ENCODE peak calls at places on chromosomes 5 and 9, in five cellular contexts. One of them, this sample, is unnamed.

GRCh38 chr5:154461531-154461930 is 15.7 kb downstream of the SAP30L start:
- DNase-seq in Kasumi-1: no peak
- DNase-seq in MM.1S: no peak
- DNase-seq in KG1: no peak
- DNase-seq in M059J: no peak
- DNase-seq in this sample: no peak

GRCh38 chr5:139565411-139566305 is 4.5 kb downstream of the UBE2D2 start:
- DNase-seq in KG1: peak
- DNase-seq in M059J: peak
- DNase-seq in MM.1S: peak
- DNase-seq in Kasumi-1: peak
- DNase-seq in this sample: peak

GRCh38 chr9:99019523-99020331 is 76.0 kb downstream of the COL15A1 start:
- DNase-seq in MM.1S: no peak
- DNase-seq in KG1: no peak
- DNase-seq in M059J: peak
- DNase-seq in Kasumi-1: no peak
- DNase-seq in this sample: no peak

GRCh38 chr9:3809724-3810123 is 283.9 kb upstream of the RFX3 start:
- DNase-seq in M059J: peak
- DNase-seq in Kasumi-1: peak
- DNase-seq in KG1: no peak
- DNase-seq in MM.1S: peak
- DNase-seq in this sample: peak

GRCh38 chr5:31748502-31749172 is 109.7 kb downstream of the PDZD2 start:
- DNase-seq in M059J: no peak
- DNase-seq in KG1: no peak
- DNase-seq in MM.1S: no peak
- DNase-seq in Kasumi-1: no peak
- DNase-seq in this sample: no peak

GRCh38 chr5:170448221-170448620 is 55.6 kb upstream of the KCNIP1 start:
- DNase-seq in M059J: no peak
- DNase-seq in KG1: no peak
- DNase-seq in Kasumi-1: no peak
- DNase-seq in MM.1S: no peak
- DNase-seq in this sample: no peak

GRCh38 chr9:99485461-99485860 is 263.4 kb downstream of the SEC61B start:
- DNase-seq in M059J: no peak
- DNase-seq in MM.1S: no peak
- DNase-seq in KG1: no peak
- DNase-seq in Kasumi-1: no peak
- DNase-seq in this sample: no peak

GRCh38 chr5:109410389-109411174 is 808 bp upstream of the PJA2 start:
- DNase-seq in M059J: peak
- DNase-seq in MM.1S: peak
- DNase-seq in KG1: peak
- DNase-seq in Kasumi-1: peak
- DNase-seq in this sample: peak

GRCh38 chr5:83577036-83577636 is 105.6 kb downstream of the VCAN start:
- DNase-seq in KG1: no peak
- DNase-seq in MM.1S: no peak
- DNase-seq in M059J: peak
- DNase-seq in Kasumi-1: no peak
- DNase-seq in this sample: no peak

GRCh38 chr5:17248999-17249634 is 31.7 kb downstream of the BASP1 start:
- DNase-seq in Kasumi-1: no peak
- DNase-seq in MM.1S: no peak
- DNase-seq in KG1: no peak
- DNase-seq in M059J: peak
- DNase-seq in this sample: no peak

GRCh38 chr5:35129276-35129675 is 81.5 kb upstream of the AGXT2 start:
- DNase-seq in KG1: no peak
- DNase-seq in M059J: peak
- DNase-seq in MM.1S: no peak
- DNase-seq in Kasumi-1: no peak
- DNase-seq in this sample: no peak

GRCh38 chr5:16574789-16575785 is 41.7 kb downstream of the RETREG1 start:
- DNase-seq in MM.1S: no peak
- DNase-seq in KG1: no peak
- DNase-seq in M059J: peak
- DNase-seq in Kasumi-1: no peak
- DNase-seq in this sample: no peak

GRCh38 chr9:15670884-15671283 is 118.0 kb downstream of the CCDC171 start:
- DNase-seq in MM.1S: no peak
- DNase-seq in KG1: no peak
- DNase-seq in M059J: no peak
- DNase-seq in Kasumi-1: no peak
- DNase-seq in this sample: no peak

GRCh38 chr5:180085837-180086236 is 14.3 kb upstream of the RNF130 start:
- DNase-seq in M059J: no peak
- DNase-seq in MM.1S: peak
- DNase-seq in Kasumi-1: no peak
- DNase-seq in KG1: no peak
- DNase-seq in this sample: no peak

GRCh38 chr5:95725937-95726810 is 5.0 kb upstream of the RHOBTB3 start:
- DNase-seq in Kasumi-1: no peak
- DNase-seq in KG1: no peak
- DNase-seq in MM.1S: peak
- DNase-seq in M059J: peak
- DNase-seq in this sample: peak

GRCh38 chr5:80653497-80653896 is 955 bp upstream of the MSH3 start:
- DNase-seq in KG1: no peak
- DNase-seq in M059J: no peak
- DNase-seq in MM.1S: no peak
- DNase-seq in Kasumi-1: no peak
- DNase-seq in this sample: peak

GRCh38 chr5:135160036-135160675 is 126.1 kb upstream of the PITX1 start:
- DNase-seq in M059J: no peak
- DNase-seq in KG1: no peak
- DNase-seq in MM.1S: no peak
- DNase-seq in Kasumi-1: no peak
- DNase-seq in this sample: no peak

GRCh38 chr9:76692448-76693129 is 71.6 kb upstream of the PCA3 start:
- DNase-seq in MM.1S: no peak
- DNase-seq in KG1: no peak
- DNase-seq in Kasumi-1: no peak
- DNase-seq in M059J: no peak
- DNase-seq in this sample: no peak

GRCh38 chr5:168443533-168443932 is 42.7 kb upstream of the RARS1 start:
- DNase-seq in MM.1S: no peak
- DNase-seq in M059J: no peak
- DNase-seq in Kasumi-1: no peak
- DNase-seq in KG1: no peak
- DNase-seq in this sample: no peak

GRCh38 chr5:101904736-101905135 is 391.3 kb downstream of the SLCO4C1 start:
- DNase-seq in MM.1S: no peak
- DNase-seq in M059J: no peak
- DNase-seq in Kasumi-1: no peak
- DNase-seq in KG1: no peak
- DNase-seq in this sample: no peak

GRCh38 chr9:100197553-100197952 is 98.5 kb downstream of the INVS start:
- DNase-seq in KG1: no peak
- DNase-seq in MM.1S: no peak
- DNase-seq in Kasumi-1: no peak
- DNase-seq in M059J: no peak
- DNase-seq in this sample: no peak

GRCh38 chr5:1003296-1003937 is 5.2 kb upstream of the NKD2 start:
- DNase-seq in KG1: no peak
- DNase-seq in MM.1S: peak
- DNase-seq in M059J: peak
- DNase-seq in Kasumi-1: no peak
- DNase-seq in this sample: peak

GRCh38 chr9:28234133-28234898 is 661.0 kb upstream of the C9orf72 start:
- DNase-seq in KG1: no peak
- DNase-seq in M059J: peak
- DNase-seq in Kasumi-1: no peak
- DNase-seq in MM.1S: no peak
- DNase-seq in this sample: peak

GRCh38 chr9:109755040-109755439 is 25.0 kb upstream of the PALM2AKAP2 start:
- DNase-seq in M059J: peak
- DNase-seq in Kasumi-1: no peak
- DNase-seq in KG1: no peak
- DNase-seq in MM.1S: no peak
- DNase-seq in this sample: no peak

GRCh38 chr5:80481019-80481893 is 6.6 kb upstream of the FAM151B start:
- DNase-seq in Kasumi-1: peak
- DNase-seq in KG1: peak
- DNase-seq in M059J: peak
- DNase-seq in MM.1S: peak
- DNase-seq in this sample: peak

GRCh38 chr9:20662156-20662555 is 21.9 kb upstream of the FOCAD start:
- DNase-seq in Kasumi-1: no peak
- DNase-seq in KG1: no peak
- DNase-seq in MM.1S: no peak
- DNase-seq in M059J: no peak
- DNase-seq in this sample: no peak

GRCh38 chr5:143657814-143658395 is 154.1 kb upstream of the HMHB1 start:
- DNase-seq in M059J: no peak
- DNase-seq in Kasumi-1: no peak
- DNase-seq in MM.1S: no peak
- DNase-seq in KG1: no peak
- DNase-seq in this sample: no peak

GRCh38 chr9:89810434-89810833 is 205.6 kb downstream of the GADD45G start:
- DNase-seq in KG1: no peak
- DNase-seq in MM.1S: no peak
- DNase-seq in Kasumi-1: no peak
- DNase-seq in M059J: peak
- DNase-seq in this sample: no peak

GRCh38 chr9:35452481-35452880 is 37.4 kb upstream of the RUSC2 start:
- DNase-seq in KG1: no peak
- DNase-seq in M059J: no peak
- DNase-seq in MM.1S: no peak
- DNase-seq in Kasumi-1: no peak
- DNase-seq in this sample: no peak

GRCh38 chr9:97704851-97705250 is 7.7 kb upstream of the XPA start:
- DNase-seq in Kasumi-1: no peak
- DNase-seq in M059J: no peak
- DNase-seq in KG1: no peak
- DNase-seq in MM.1S: no peak
- DNase-seq in this sample: no peak

GRCh38 chr5:41182666-41183065 is 30.7 kb downstream of the C6 start:
- DNase-seq in M059J: no peak
- DNase-seq in KG1: no peak
- DNase-seq in Kasumi-1: no peak
- DNase-seq in MM.1S: no peak
- DNase-seq in this sample: no peak

GRCh38 chr9:37301369-37302172 is 120.9 kb upstream of the GRHPR start:
- DNase-seq in MM.1S: no peak
- DNase-seq in KG1: no peak
- DNase-seq in M059J: no peak
- DNase-seq in Kasumi-1: no peak
- DNase-seq in this sample: peak

This sample was measured in RPMI8226.